ENCODE peak calls at places on chromosomes 12 and 14, in eight cellular contexts. One of them, this sample, is unnamed.

GRCh38 chr12:5206401-5207175 is 162.9 kb downstream of the KCNA5 start:
- DNase-seq in GM23338: no peak
- DNase-seq in PC-9: no peak
- DNase-seq in HCT116: no peak
- DNase-seq in OCI-LY7: no peak
- DNase-seq in PC-3: no peak
- DNase-seq in GM23248: no peak
- DNase-seq in Karpas-422: no peak
- DNase-seq in this sample: no peak

GRCh38 chr14:37145395-37145794 is 27.0 kb downstream of the SLC25A21 start:
- DNase-seq in GM23338: no peak
- DNase-seq in PC-9: no peak
- DNase-seq in HCT116: no peak
- DNase-seq in OCI-LY7: no peak
- DNase-seq in PC-3: peak; percentile 80
- DNase-seq in GM23248: peak; percentile 31
- DNase-seq in Karpas-422: no peak
- DNase-seq in this sample: no peak

GRCh38 chr12:23944067-23944466 is 5.4 kb downstream of the SOX5 start:
- DNase-seq in GM23338: peak; percentile 33
- DNase-seq in PC-9: no peak
- DNase-seq in HCT116: no peak
- DNase-seq in OCI-LY7: no peak
- DNase-seq in PC-3: no peak
- DNase-seq in GM23248: no peak
- DNase-seq in Karpas-422: no peak
- DNase-seq in this sample: no peak

GRCh38 chr14:64640839-64641238 is 63.4 kb upstream of the PLEKHG3 start:
- DNase-seq in GM23338: no peak
- DNase-seq in PC-9: no peak
- DNase-seq in HCT116: no peak
- DNase-seq in OCI-LY7: no peak
- DNase-seq in PC-3: no peak
- DNase-seq in GM23248: no peak
- DNase-seq in Karpas-422: no peak
- DNase-seq in this sample: no peak

GRCh38 chr12:83821967-83822366 is 1090.6 kb downstream of the SLC6A15 start:
- DNase-seq in GM23338: no peak
- DNase-seq in PC-9: no peak
- DNase-seq in HCT116: no peak
- DNase-seq in OCI-LY7: no peak
- DNase-seq in PC-3: no peak
- DNase-seq in GM23248: peak; percentile 3
- DNase-seq in Karpas-422: no peak
- DNase-seq in this sample: no peak

GRCh38 chr12:51293693-51294092 is 23.5 kb upstream of the SMAGP start:
- DNase-seq in GM23338: no peak
- DNase-seq in PC-9: peak; percentile 42
- DNase-seq in HCT116: no peak
- DNase-seq in OCI-LY7: no peak
- DNase-seq in PC-3: no peak
- DNase-seq in GM23248: peak; percentile 37
- DNase-seq in Karpas-422: peak; percentile 35
- DNase-seq in this sample: no peak

GRCh38 chr12:127723236-127723635 is 543.7 kb upstream of the TMEM132C start:
- DNase-seq in GM23338: no peak
- DNase-seq in PC-9: no peak
- DNase-seq in HCT116: no peak
- DNase-seq in OCI-LY7: no peak
- DNase-seq in PC-3: no peak
- DNase-seq in GM23248: no peak
- DNase-seq in Karpas-422: no peak
- DNase-seq in this sample: peak; percentile 32

GRCh38 chr12:10614056-10614370 is 604 bp upstream of the MAGOHB start:
- DNase-seq in GM23338: no peak
- DNase-seq in PC-9: no peak
- DNase-seq in HCT116: no peak
- DNase-seq in OCI-LY7: no peak
- DNase-seq in PC-3: no peak
- DNase-seq in GM23248: no peak
- DNase-seq in Karpas-422: no peak
- DNase-seq in this sample: no peak

GRCh38 chr12:12983420-12984035 is 16.5 kb downstream of the HEBP1 start:
- DNase-seq in GM23338: peak; percentile 55
- DNase-seq in PC-9: peak; percentile 40
- DNase-seq in HCT116: peak; percentile 33
- DNase-seq in OCI-LY7: no peak
- DNase-seq in PC-3: peak; percentile 63
- DNase-seq in GM23248: peak; percentile 81
- DNase-seq in Karpas-422: no peak
- DNase-seq in this sample: peak; percentile 58

GRCh38 chr12:95996034-95996658 is at the start of gene HAL:
- DNase-seq in GM23338: no peak
- DNase-seq in PC-9: peak; percentile 78
- DNase-seq in HCT116: no peak
- DNase-seq in OCI-LY7: no peak
- DNase-seq in PC-3: no peak
- DNase-seq in GM23248: peak; percentile 20
- DNase-seq in Karpas-422: no peak
- DNase-seq in this sample: peak; percentile 52

GRCh38 chr12:24551368-24551767 is 397.5 kb downstream of the BCAT1 start:
- DNase-seq in GM23338: no peak
- DNase-seq in PC-9: no peak
- DNase-seq in HCT116: no peak
- DNase-seq in OCI-LY7: no peak
- DNase-seq in PC-3: no peak
- DNase-seq in GM23248: no peak
- DNase-seq in Karpas-422: no peak
- DNase-seq in this sample: no peak

GRCh38 chr12:67331123-67331522 is 62.0 kb downstream of the CAND1 start:
- DNase-seq in GM23338: no peak
- DNase-seq in PC-9: no peak
- DNase-seq in HCT116: no peak
- DNase-seq in OCI-LY7: no peak
- DNase-seq in PC-3: no peak
- DNase-seq in GM23248: no peak
- DNase-seq in Karpas-422: no peak
- DNase-seq in this sample: no peak

GRCh38 chr14:102264355-102264754 is 40.6 kb downstream of the MOK start:
- DNase-seq in GM23338: no peak
- DNase-seq in PC-9: no peak
- DNase-seq in HCT116: no peak
- DNase-seq in OCI-LY7: no peak
- DNase-seq in PC-3: no peak
- DNase-seq in GM23248: no peak
- DNase-seq in Karpas-422: no peak
- DNase-seq in this sample: no peak

GRCh38 chr14:54048311-54048710 is 91.7 kb upstream of the BMP4 start:
- DNase-seq in GM23338: no peak
- DNase-seq in PC-9: no peak
- DNase-seq in HCT116: no peak
- DNase-seq in OCI-LY7: no peak
- DNase-seq in PC-3: no peak
- DNase-seq in GM23248: no peak
- DNase-seq in Karpas-422: no peak
- DNase-seq in this sample: no peak

GRCh38 chr12:3230758-3231375 is 153.7 kb downstream of the TSPAN9 start:
- DNase-seq in GM23338: no peak
- DNase-seq in PC-9: no peak
- DNase-seq in HCT116: no peak
- DNase-seq in OCI-LY7: no peak
- DNase-seq in PC-3: no peak
- DNase-seq in GM23248: no peak
- DNase-seq in Karpas-422: no peak
- DNase-seq in this sample: no peak

DNA sequence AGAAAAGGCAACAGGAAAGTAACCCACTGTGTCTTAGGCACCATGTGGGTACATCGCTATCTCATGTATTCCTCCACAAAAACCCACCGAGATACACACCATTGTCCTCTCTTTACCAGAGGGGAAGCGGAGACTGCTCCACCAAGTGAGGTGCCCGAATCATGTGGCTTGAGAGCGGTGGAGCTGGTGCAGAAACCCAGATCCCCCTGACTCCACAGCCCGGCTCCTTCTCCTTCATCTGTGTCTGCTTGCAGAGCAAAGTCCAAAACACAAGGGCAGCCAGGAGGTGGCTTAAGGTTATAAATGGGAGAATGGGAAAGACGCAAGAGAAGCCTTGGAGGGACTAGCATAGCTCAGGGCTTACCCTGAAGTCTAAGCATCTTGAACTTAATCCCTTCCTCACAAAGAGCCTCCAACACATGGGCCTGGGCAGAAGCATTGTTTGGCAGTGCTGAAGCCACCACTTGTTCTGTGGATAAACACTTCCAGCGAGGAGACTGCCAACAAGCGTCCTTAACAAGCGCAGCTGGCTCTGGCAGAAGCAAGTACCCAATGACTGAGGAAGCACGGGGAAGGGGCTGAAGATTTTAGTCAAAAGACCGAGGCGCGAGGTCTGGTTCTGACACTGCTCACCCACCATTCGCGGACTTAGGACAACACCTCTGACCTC is 83.0 kb downstream of the TTC7B start:
- DNase-seq in GM23338: no peak
- DNase-seq in PC-9: no peak
- DNase-seq in HCT116: no peak
- DNase-seq in OCI-LY7: no peak
- DNase-seq in PC-3: no peak
- DNase-seq in GM23248: no peak
- DNase-seq in Karpas-422: no peak
- DNase-seq in this sample: no peak
- H3K4me3 ChIP-seq in GM23338: no peak overlapping the region
- H3K4me3 ChIP-seq in PC-9: no peak overlapping the region
- H3K4me3 ChIP-seq in HCT116: no peak overlapping the region
- H3K4me3 ChIP-seq in OCI-LY7: no peak overlapping the region
- H3K4me3 ChIP-seq in PC-3: no peak overlapping the region
- H3K4me3 ChIP-seq in GM23248: no peak overlapping the region
- H3K4me3 ChIP-seq in Karpas-422: no peak overlapping the region
- H3K4me3 ChIP-seq in this sample: no peak overlapping the region

GRCh38 chr12:11872055-11872454 is 198.7 kb upstream of the BCL2L14 start:
- DNase-seq in GM23338: no peak
- DNase-seq in PC-9: no peak
- DNase-seq in HCT116: no peak
- DNase-seq in OCI-LY7: no peak
- DNase-seq in PC-3: no peak
- DNase-seq in GM23248: no peak
- DNase-seq in Karpas-422: no peak
- DNase-seq in this sample: no peak
- H3K9me2 ChIP-seq in GM23338: no peaks in the 10 kb centered on the region
- H3K9me2 ChIP-seq in PC-9: no peaks in the 10 kb centered on the region
- H3K9me2 ChIP-seq in HCT116: no peaks in the 10 kb centered on the region
- H3K9me2 ChIP-seq in OCI-LY7: no peaks in the 10 kb centered on the region
- H3K9me2 ChIP-seq in PC-3: no peaks in the 10 kb centered on the region
- H3K9me2 ChIP-seq in GM23248: no peaks in the 10 kb centered on the region
- H3K9me2 ChIP-seq in Karpas-422: no peaks in the 10 kb centered on the region
- H3K9me2 ChIP-seq in this sample: no peaks in the 10 kb centered on the region

DNA sequence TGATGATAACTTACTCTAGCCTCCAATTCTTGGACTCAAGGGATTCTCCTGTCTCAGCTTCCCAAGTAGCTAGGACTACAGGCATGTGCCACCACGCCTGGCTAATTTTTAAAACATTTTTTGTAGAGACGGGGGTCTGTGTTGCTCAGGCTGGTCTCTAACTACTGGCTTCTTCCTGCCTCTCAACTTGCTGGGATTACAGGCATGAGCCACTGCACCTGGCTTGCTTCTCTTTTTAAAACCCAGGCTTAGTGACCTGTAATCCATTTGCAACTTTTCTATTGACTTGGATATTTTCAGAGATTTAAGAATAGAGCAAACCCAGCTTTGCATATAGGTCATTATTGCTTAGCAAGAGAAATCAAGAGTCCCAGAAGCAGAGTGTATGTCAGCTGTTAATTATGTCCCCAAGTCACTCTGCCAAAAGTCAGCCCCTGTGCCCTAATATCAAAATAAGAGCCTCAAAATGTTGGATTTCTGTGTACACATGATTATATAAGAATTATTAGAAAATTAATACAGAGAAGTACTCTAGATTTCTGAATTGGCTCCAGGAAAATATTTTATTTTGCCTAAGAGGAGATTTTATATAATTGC is 24.8 kb downstream of the TCP11L2 start:
- DNase-seq in GM23338: no peak
- DNase-seq in PC-9: no peak
- DNase-seq in HCT116: no peak
- DNase-seq in OCI-LY7: no peak
- DNase-seq in PC-3: no peak
- DNase-seq in GM23248: no peak
- DNase-seq in Karpas-422: peak; percentile 84
- DNase-seq in this sample: no peak
- H3K27ac ChIP-seq in GM23338: no peak overlapping the region
- H3K27ac ChIP-seq in PC-9: no peak overlapping the region
- H3K27ac ChIP-seq in HCT116: no peak overlapping the region
- H3K27ac ChIP-seq in OCI-LY7: no peak overlapping the region
- H3K27ac ChIP-seq in PC-3: no peak overlapping the region
- H3K27ac ChIP-seq in GM23248: no peak overlapping the region
- H3K27ac ChIP-seq in Karpas-422: peak overlapping the region; percentile 93
- H3K27ac ChIP-seq in this sample: no peak overlapping the region

GRCh38 chr14:98175436-98175835 is 1096.6 kb downstream of the BCL11B start:
- DNase-seq in GM23338: no peak
- DNase-seq in PC-9: no peak
- DNase-seq in HCT116: no peak
- DNase-seq in OCI-LY7: no peak
- DNase-seq in PC-3: no peak
- DNase-seq in GM23248: no peak
- DNase-seq in Karpas-422: no peak
- DNase-seq in this sample: no peak

GRCh38 chr14:98172243-98172778 is 1099.7 kb downstream of the BCL11B start:
- DNase-seq in GM23338: no peak
- DNase-seq in PC-9: no peak
- DNase-seq in HCT116: no peak
- DNase-seq in OCI-LY7: no peak
- DNase-seq in PC-3: no peak
- DNase-seq in GM23248: no peak
- DNase-seq in Karpas-422: no peak
- DNase-seq in this sample: no peak

GRCh38 chr14:98171654-98172053 is 1100.3 kb downstream of the BCL11B start:
- DNase-seq in GM23338: no peak
- DNase-seq in PC-9: no peak
- DNase-seq in HCT116: no peak
- DNase-seq in OCI-LY7: no peak
- DNase-seq in PC-3: no peak
- DNase-seq in GM23248: no peak
- DNase-seq in Karpas-422: no peak
- DNase-seq in this sample: no peak

GRCh38 chr14:98174031-98174430 is 1098.0 kb downstream of the BCL11B start:
- DNase-seq in GM23338: no peak
- DNase-seq in PC-9: no peak
- DNase-seq in HCT116: no peak
- DNase-seq in OCI-LY7: no peak
- DNase-seq in PC-3: no peak
- DNase-seq in GM23248: no peak
- DNase-seq in Karpas-422: no peak
- DNase-seq in this sample: no peak

DNA sequence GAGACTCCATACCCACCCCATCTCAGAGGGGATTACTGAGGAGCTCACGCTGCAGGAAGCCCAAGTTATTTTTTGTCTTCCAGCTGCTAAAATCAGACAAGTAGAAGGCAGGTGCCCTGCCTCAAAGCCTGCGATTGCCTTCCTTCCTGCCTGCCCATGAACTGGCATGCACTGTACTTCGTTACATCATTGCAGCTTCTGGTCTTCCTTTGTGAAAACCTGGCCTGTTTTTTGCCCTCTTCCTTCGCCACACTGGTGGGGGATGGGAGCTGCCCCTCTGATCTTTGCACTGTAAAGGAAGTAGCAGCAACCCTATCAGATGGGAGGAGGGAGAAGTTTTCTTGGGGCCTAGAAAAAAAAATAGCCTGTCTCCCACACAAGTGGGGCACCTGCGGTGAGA is 1098.7 kb downstream of the BCL11B start:
- DNase-seq in GM23338: no peak
- DNase-seq in PC-9: no peak
- DNase-seq in HCT116: no peak
- DNase-seq in OCI-LY7: no peak
- DNase-seq in PC-3: no peak
- DNase-seq in GM23248: no peak
- DNase-seq in Karpas-422: no peak
- DNase-seq in this sample: no peak
- H3K4me3 ChIP-seq in GM23338: no peak overlapping the region
- H3K4me3 ChIP-seq in PC-9: no peak overlapping the region
- H3K4me3 ChIP-seq in HCT116: no peak overlapping the region
- H3K4me3 ChIP-seq in OCI-LY7: no peak overlapping the region
- H3K4me3 ChIP-seq in PC-3: no peak overlapping the region
- H3K4me3 ChIP-seq in GM23248: no peak overlapping the region
- H3K4me3 ChIP-seq in Karpas-422: no peak overlapping the region
- H3K4me3 ChIP-seq in this sample: no peak overlapping the region